ENCODE peak calls at places on chromosomes 7 and 10, in seven cellular contexts. P, X, Z, C, B, S and T are unnamed samples.

GRCh38 chr10:120052964-120053363 is 160.4 kb downstream of the SEC23IP start:
- DNase-seq in P (no peak), X (no peak), C (no peak), S (no peak), B (no peak), Z (no peak), T (no peak)

GRCh38 chr10:28991326-28991725 is 297.5 kb upstream of the LYZL1 start:
- DNase-seq in Z (peak; percentile 86), B (no peak), P (no peak), S (no peak), C (no peak), X (no peak), T (no peak)

GRCh38 chr10:102613761-102614160 is 30.5 kb upstream of the TRIM8 start:
- DNase-seq in Z (peak; percentile 34), X (no peak), B (no peak), S (no peak), P (no peak), C (peak; percentile 63), T (no peak)

GRCh38 chr10:60353519-60354258 is 36.0 kb downstream of the ANK3 start:
- DNase-seq in S (no peak), P (no peak), Z (no peak), B (no peak), C (peak; percentile 65), X (no peak), T (no peak)

GRCh38 chr10:11810313-11810766 is 12.8 kb upstream of the PROSER2 start:
- DNase-seq in P (no peak), X (no peak), B (no peak), S (no peak), C (no peak), Z (no peak), T (no peak)

GRCh38 chr10:82464419-82464818 is 589.4 kb downstream of the NRG3 start:
- DNase-seq in B (no peak), S (no peak), C (no peak), Z (no peak), X (no peak), P (no peak), T (no peak)

GRCh38 chr7:26368542-26368941 is 76.9 kb downstream of the SNX10 start:
- DNase-seq in P (no peak), X (no peak), S (no peak), Z (no peak), C (no peak), B (no peak), T (no peak)

GRCh38 chr10:114658175-114658574 is at the start of gene ABLIM1:
- DNase-seq in Z (no peak), P (no peak), B (no peak), C (no peak), S (no peak), X (no peak), T (no peak)

GRCh38 chr10:93493162-93493561 is 3.2 kb upstream of the CEP55 start:
- DNase-seq in Z (no peak), S (no peak), C (no peak), B (no peak), X (no peak), P (no peak), T (no peak)

GRCh38 chr10:3803884-3804741 is 19.1 kb upstream of the KLF6 start:
- DNase-seq in P (no peak), C (no peak), B (no peak), S (no peak), Z (no peak), X (no peak), T (no peak)

GRCh38 chr7:80403686-80404241 is 108.1 kb downstream of the GNAT3 start:
- DNase-seq in B (no peak), S (no peak), Z (peak; percentile 25), P (no peak), C (no peak), X (no peak), T (no peak)

GRCh38 chr7:87624628-87625027 is 3.6 kb upstream of the RUNDC3B start:
- DNase-seq in S (no peak), Z (no peak), X (no peak), B (no peak), P (no peak), C (no peak), T (no peak)

GRCh38 chr10:94992811-94993210 is 54.4 kb downstream of the CYP2C9 start:
- DNase-seq in B (peak; percentile 46), P (no peak), X (no peak), C (no peak), Z (no peak), S (no peak), T (no peak)

GRCh38 chr10:11335167-11335652 is 276.2 kb downstream of the USP6NL start:
- DNase-seq in X (no peak), Z (no peak), S (no peak), B (no peak), P (no peak), C (no peak), T (no peak)

GRCh38 chr10:27745719-27746363 is at the start of gene MKX:
- DNase-seq in B (peak; percentile 88), C (peak; percentile 39), Z (peak; percentile 81), X (peak; percentile 13), P (no peak), S (peak; percentile 34), T (no peak)

GRCh38 chr7:43891069-43891955 is 15.1 kb downstream of the URGCP start:
- DNase-seq in C (no peak), S (no peak), P (no peak), B (no peak), X (no peak), Z (no peak), T (no peak)

GRCh38 chr7:706721-707120 is 19.8 kb upstream of the DNAAF5 start:
- DNase-seq in Z (no peak), B (no peak), P (no peak), C (no peak), X (no peak), S (no peak), T (no peak)

GRCh38 chr7:1691601-1692499 is 21.8 kb downstream of the ELFN1 start:
- DNase-seq in P (no peak), Z (no peak), X (no peak), S (no peak), C (no peak), B (peak; percentile 9), T (no peak)